ENCODE peak calls at places on chromosomes 6 and 20, in seven cellular contexts. W is NCI-H1436; C is fibroblast of the aortic adventitia; F is fibroblast of mammary gland; H is fibroblast of the conjunctiva; T is activated CD8-positive, alpha-beta memory T cell treated with anti-CD3 and anti-CD28 coated beads, Interleukin-2, amount 50 U/mL, for 4 hours; V is progenitor cell of endocrine pancreas. L is an unnamed sample.

GRCh38 chr20:19737025-19737424 is 21.0 kb upstream of the RIN2 start:
- DNase-seq in H (peak; percentile 61), W (no peak), T (no peak), C (peak; percentile 70), V (no peak), F (peak; percentile 86), L (no peak)

GRCh38 chr6:150865406-150866146 is at the start of gene MTHFD1L:
- DNase-seq in C (peak; percentile 94), T (peak; percentile 80), V (peak; percentile 68), H (peak; percentile 69), W (peak; percentile 54), F (peak; percentile 87), L (peak; percentile 87)

GRCh38 chr6:30544666-30545272 is 11.5 kb downstream of the GNL1 start:
- DNase-seq in W (peak; percentile 6), V (no peak), C (peak; percentile 78), H (peak; percentile 43), F (peak; percentile 76), T (no peak), L (peak; percentile 57)

GRCh38 chr6:390914-391558 is 516 bp upstream of the IRF4 start:
- DNase-seq in T (no peak), F (peak; percentile 58), H (no peak), V (no peak), W (no peak), C (peak; percentile 21), L (no peak)

GRCh38 chr6:11364971-11365397 is 132.5 kb upstream of the NEDD9 start:
- DNase-seq in F (peak; percentile 86), H (no peak), W (no peak), V (no peak), C (no peak), T (no peak), L (no peak)

GRCh38 chr20:32353848-32354496 is 4.2 kb upstream of the ASXL1 start:
- DNase-seq in F (no peak), W (no peak), V (no peak), T (no peak), H (no peak), C (no peak), L (no peak)

GRCh38 chr20:7650481-7650880 is 289.8 kb downstream of the HAO1 start:
- DNase-seq in W (no peak), V (no peak), C (peak; percentile 96), T (no peak), F (peak; percentile 51), H (peak; percentile 20), L (no peak)

GRCh38 chr20:34195355-34195754 is 45.9 kb upstream of the ASIP start:
- DNase-seq in W (no peak), F (no peak), C (no peak), H (no peak), T (no peak), V (no peak), L (no peak)

GRCh38 chr6:136284909-136285308 is 4.7 kb downstream of the BCLAF1 start:
- DNase-seq in V (no peak), T (no peak), F (peak; percentile 64), H (peak; percentile 9), W (no peak), C (peak; percentile 40), L (no peak)

GRCh38 chr20:32930181-32930580 is 71.5 kb downstream of the EFCAB8 start:
- DNase-seq in W (no peak), H (no peak), C (no peak), F (no peak), T (no peak), V (no peak), L (no peak)

GRCh38 chr20:12455152-12455551 is 537.5 kb downstream of the BTBD3 start:
- DNase-seq in H (no peak), V (no peak), F (no peak), W (no peak), T (no peak), C (no peak), L (no peak)